ENCODE peak calls at places on chromosomes 5 and 9, in seven cellular contexts. F is stimulated activated CD4-positive, alpha-beta T cell treated with anti-CD3 and anti-CD28 coated beads, Interleukin-1b, Interleukin-23, amount 100 ng/mL, for 4 hours; J is fibroblast of the aortic adventitia; T is myocyte; G is activated naive CD8-positive, alpha-beta T cell treated with anti-CD3 and anti-CD28 coated beads, Interleukin-2, amount 10 ng/mL, durations not matched to agents 7 days and 5 days; K is esophagus squamous epithelium; H is lower leg skin. V is an unnamed sample.
A peak's percentile ranks its signal among the peaks of the same experiment; 100 is the strongest.

GRCh38 chr5:113612060-113612496 is 98.6 kb downstream of the YTHDC2 start:
- DNase-seq in T (peak; percentile 41), H (no peak), F (no peak), K (no peak), J (peak; percentile 55), G (no peak), V (no peak)

GRCh38 chr5:95042040-95042439 is 242.9 kb downstream of the MCTP1 start:
- DNase-seq in G (no peak), T (no peak), F (no peak), J (no peak), H (no peak), K (no peak), V (no peak)

GRCh38 chr5:163649522-163649921 is 144.1 kb downstream of the MAT2B start:
- DNase-seq in J (peak; percentile 29), H (no peak), K (no peak), T (no peak), G (no peak), F (no peak), V (peak; percentile 3)

GRCh38 chr9:91176426-91176825 is 185.3 kb downstream of the AUH start:
- DNase-seq in G (no peak), T (no peak), J (no peak), K (no peak), H (no peak), F (no peak), V (no peak)

GRCh38 chr5:146890733-146891440 is 12.3 kb upstream of the PPP2R2B start:
- DNase-seq in K (no peak), H (no peak), F (no peak), T (no peak), G (no peak), J (peak; percentile 2), V (no peak)

GRCh38 chr9:129166962-129167557 is 11.0 kb downstream of the IER5L start:
- DNase-seq in J (peak; percentile 72), H (peak; percentile 78), F (no peak), T (peak; percentile 62), G (no peak), K (peak; percentile 38), V (no peak)

GRCh38 chr9:72489986-72490385 is 31.4 kb upstream of the TMC1 start:
- DNase-seq in F (no peak), H (no peak), K (no peak), G (no peak), J (no peak), T (no peak), V (no peak)

GRCh38 chr9:89437772-89438171 is 60.1 kb downstream of the SEMA4D start:
- DNase-seq in K (no peak), T (no peak), G (no peak), F (no peak), J (no peak), H (no peak), V (no peak)

GRCh38 chr5:121691478-121691877 is 160.2 kb upstream of the FTMT start:
- DNase-seq in G (no peak), T (no peak), J (no peak), K (no peak), F (no peak), H (no peak), V (no peak)